ENCODE peak calls at places on chromosome 2, in five cellular contexts. M is body of pancreas, B is A549, S is cardiac muscle cell, O is upper lobe of right lung. Y is an unnamed sample.

GRCh38 chr2:28606986-28607441 is 111.2 kb downstream of the PLB1 start:
- DNase-seq in S (peak), O (no peak), B (peak), M (no peak), Y (no peak)

GRCh38 chr2:234169676-234170075 is 119.2 kb downstream of the SPP2 start:
- DNase-seq in M (no peak), O (no peak), S (no peak), B (no peak), Y (no peak)

GRCh38 chr2:11749646-11750349 is 3.4 kb downstream of the LPIN1 start:
- DNase-seq in S (no peak), B (no peak), O (no peak), M (no peak), Y (no peak)

GRCh38 chr2:156907806-156908205 is 349.7 kb upstream of the GALNT5 start:
- DNase-seq in O (no peak), S (no peak), B (no peak), M (no peak), Y (no peak)

GRCh38 chr2:150230616-150231015 is 256.9 kb downstream of the RND3 start:
- DNase-seq in S (no peak), M (no peak), B (no peak), O (no peak), Y (no peak)

GRCh38 chr2:128469203-128469602 is 150.5 kb upstream of the HS6ST1 start:
- DNase-seq in O (no peak), B (peak), M (no peak), S (no peak), Y (no peak)

GRCh38 chr2:64481665-64482064 is 27.7 kb downstream of the LGALSL start:
- DNase-seq in O (no peak), S (no peak), M (no peak), B (no peak), Y (no peak)

GRCh38 chr2:45067859-45068642 is 58.8 kb upstream of the SIX2 start:
- DNase-seq in M (no peak), B (no peak), S (peak), O (no peak), Y (no peak)

GRCh38 chr2:74515271-74516069 is 1.2 kb downstream of the TLX2 start:
- DNase-seq in B (no peak), S (peak), O (peak), M (no peak), Y (no peak)

GRCh38 chr2:72689579-72690170 is 136.2 kb downstream of the EXOC6B start:
- DNase-seq in M (no peak), B (no peak), O (no peak), S (no peak), Y (no peak)
- TF ChIP-seq CTCF in M (no peak), B (no peak), O (no peak), S (no peak), Y (no peak)

DNA sequence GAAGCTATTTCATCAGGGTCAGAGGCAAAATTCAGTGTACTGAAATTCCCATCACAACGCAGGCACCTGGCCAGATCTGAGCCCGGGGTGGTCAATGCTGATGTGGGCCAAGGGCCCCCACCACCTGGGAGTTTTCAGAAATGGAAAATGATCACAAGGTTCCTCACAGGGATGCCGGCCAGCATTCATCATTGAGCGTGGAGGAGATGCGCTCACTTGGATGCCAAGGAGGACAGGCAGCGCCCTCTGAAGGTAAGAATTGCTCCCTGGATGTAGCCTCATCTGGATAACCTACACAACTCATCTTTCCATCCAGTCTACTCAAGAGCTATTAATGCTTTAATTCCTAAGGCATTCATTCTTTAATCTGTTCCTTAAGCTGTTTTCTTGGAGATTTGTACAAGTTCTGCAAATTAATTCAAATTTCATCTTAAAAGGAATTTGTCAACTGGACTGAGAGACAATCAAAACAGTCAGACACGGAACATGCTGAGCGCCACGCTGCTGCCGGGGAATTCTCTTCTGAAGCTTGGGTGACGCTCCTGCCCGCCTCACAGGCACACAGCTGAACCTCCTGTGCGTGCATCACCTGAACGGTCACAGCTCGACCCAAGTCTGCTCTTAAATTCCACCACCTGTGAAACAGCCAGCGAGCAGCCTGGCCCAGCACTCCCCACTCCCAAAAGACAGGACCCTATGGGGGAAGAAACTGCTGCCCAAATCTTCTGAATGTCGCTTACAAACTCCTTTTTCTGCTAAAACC is 206.7 kb downstream of the HDAC4 start:
- DNase-seq in B (peak), M (peak), O (peak), S (no peak), Y (no peak)
- TF ChIP-seq CTCF in B (peak), M (no peak), O (no peak), S (peak), Y (no peak)

DNA sequence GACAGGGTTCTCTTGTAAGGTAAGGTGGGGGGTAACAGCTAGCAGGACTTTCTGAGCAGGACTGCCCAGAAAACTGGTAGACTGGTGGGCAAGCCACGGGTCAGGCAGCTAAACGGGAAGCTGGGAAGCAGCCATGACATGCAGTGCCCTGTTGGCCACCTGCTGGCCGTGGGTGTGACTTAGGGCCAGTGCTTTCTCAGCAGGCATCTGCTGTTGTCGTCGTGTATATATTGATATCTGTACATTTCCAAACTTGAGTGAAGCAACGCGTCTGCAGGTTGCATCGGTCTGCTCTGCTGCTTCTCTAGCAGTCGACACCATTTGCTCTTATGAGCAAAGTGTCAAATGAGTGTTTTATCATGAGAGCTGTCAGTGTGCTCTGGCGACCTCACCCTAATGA is 31.0 kb downstream of the COA5 start:
- DNase-seq in S (peak), B (no peak), O (no peak), M (no peak), Y (no peak)
- TF ChIP-seq CTCF in S (peak), B (no peak), O (no peak), M (no peak), Y (no peak)

DNA sequence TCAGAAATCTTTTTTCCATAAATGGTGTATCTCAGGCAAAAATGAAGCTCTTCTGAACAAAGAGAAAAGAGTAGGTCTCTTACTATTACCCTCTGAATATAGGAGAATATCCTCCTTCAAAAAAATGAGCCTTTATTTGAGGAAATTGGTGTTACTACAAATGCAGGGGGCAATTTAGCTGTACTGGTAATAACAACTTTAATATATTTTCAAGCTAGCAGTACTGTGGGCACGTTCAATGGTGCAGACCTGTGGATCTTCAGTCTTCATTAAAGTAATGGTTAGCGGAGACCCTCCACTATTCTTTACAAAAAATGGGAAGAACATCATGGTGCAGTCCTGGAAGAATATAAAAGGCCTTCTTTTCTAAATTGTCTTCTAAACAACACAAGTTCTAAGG is 661.3 kb downstream of the TMEM182 start:
- DNase-seq in B (no peak), O (no peak), S (no peak), M (no peak), Y (no peak)
- TF ChIP-seq CTCF in B (no peak), O (no peak), S (no peak), M (no peak), Y (no peak)

DNA sequence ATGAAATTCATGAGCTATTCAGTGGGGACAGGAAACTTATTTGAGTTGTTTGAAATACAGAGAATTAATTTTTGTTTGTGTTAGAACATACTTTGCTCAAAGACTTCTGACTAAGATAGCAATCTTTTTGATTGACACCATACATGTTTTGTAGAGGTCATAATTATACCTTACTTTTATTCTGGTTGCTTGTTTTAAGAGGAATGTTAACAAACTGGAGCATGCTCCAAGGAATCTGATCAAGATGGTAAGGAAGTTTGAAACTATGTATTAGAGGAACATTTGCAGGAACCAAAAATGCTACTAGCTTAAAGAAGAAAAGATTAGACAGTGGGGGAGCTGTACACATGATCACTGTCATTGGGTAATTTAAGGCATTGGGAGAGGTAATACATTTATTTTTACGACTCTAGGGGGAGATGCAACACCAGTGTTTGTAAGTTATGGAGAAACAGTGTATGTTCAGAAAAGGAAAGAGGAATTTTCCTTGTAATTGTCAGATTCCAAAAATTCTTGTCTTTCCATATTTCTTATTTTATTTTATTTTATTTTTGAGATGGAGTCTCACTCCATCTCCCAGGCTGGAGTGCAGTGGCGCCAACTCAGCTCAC is 8.0 kb downstream of the AGFG1 start:
- DNase-seq in O (no peak), B (peak), S (no peak), M (no peak), Y (no peak)
- TF ChIP-seq CTCF in O (peak), B (peak), S (peak), M (no peak), Y (no peak)

DNA sequence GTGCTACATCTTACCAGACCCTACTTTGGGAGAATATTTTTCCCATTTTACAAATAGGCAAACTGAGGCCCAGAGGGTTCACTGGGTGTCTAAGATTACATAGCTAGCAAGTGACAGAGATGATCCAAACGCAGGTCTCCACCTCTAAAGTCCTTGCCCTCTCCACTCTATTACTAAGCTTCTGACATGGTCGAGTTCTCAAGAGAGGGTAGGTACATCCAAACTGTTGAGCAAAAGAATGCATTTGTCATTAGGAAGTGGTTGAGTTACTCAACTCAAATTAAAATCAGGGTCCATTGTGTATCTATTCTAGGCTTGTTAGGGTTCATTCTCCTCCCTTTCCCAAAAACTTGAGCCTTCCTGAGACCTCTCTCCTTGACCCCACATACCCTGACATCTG is 680.6 kb upstream of the FANCL start:
- DNase-seq in O (no peak), S (no peak), B (no peak), M (no peak), Y (no peak)
- TF ChIP-seq CTCF in O (no peak), S (no peak), B (no peak), M (no peak), Y (no peak)

GRCh38 chr2:46644690-46645385 is 165.5 kb downstream of the TMEM247 start:
- DNase-seq in M (no peak), O (no peak), B (peak), S (no peak), Y (no peak)

GRCh38 chr2:46647041-46647440 is 167.7 kb downstream of the TMEM247 start:
- DNase-seq in M (no peak), S (no peak), O (no peak), B (no peak), Y (no peak)

GRCh38 chr2:46645681-46646162 is 166.4 kb downstream of the TMEM247 start:
- DNase-seq in O (no peak), M (no peak), S (peak), B (peak), Y (no peak)

GRCh38 chr2:46643951-46644350 is 164.6 kb downstream of the TMEM247 start:
- DNase-seq in S (no peak), M (no peak), O (no peak), B (no peak), Y (no peak)

DNA sequence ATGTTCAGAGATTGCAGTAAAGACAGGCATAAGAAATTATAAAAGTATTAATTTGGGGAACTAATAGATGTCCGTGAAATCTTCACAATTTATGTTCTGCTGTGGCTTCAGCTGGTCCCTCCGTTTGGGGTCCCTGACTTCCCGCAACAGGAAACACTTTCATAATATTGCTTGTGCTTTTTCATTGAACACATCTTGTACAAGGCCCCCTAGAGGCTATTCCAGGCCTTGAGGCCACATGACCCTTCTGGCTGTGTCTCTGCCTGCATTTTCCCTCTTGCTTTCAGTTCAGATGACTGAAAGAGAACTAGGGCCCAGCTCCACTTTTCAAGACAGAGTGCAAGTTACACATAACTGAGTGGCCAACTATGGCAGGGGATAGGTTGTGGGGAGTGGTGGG is 164.1 kb downstream of the TMEM247 start:
- DNase-seq in O (no peak), B (peak), M (no peak), S (no peak), Y (no peak)
- TF ChIP-seq CTCF in O (no peak), B (peak), M (no peak), S (peak), Y (no peak)

DNA sequence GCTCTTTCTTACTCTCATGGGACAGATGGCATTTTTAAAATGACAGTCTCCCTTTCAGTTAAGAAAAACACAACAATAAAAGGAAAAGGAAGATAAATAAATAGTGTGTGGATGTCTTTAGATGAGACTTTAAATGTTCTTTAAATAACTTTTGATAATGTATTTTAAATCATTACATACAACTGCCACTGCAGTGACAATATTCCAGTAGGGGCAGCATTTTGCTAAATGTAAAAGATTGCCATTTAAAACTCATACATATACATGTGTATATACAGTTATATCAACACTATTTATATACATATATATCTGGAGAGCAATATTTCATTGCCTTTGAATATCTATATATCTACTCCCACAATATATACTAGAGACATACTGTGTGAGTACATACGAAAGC is 90.7 kb downstream of the INO80D start:
- DNase-seq in B (no peak), O (no peak), M (no peak), S (no peak), Y (no peak)
- TF ChIP-seq CTCF in B (peak), O (no peak), M (no peak), S (no peak), Y (no peak)

DNA sequence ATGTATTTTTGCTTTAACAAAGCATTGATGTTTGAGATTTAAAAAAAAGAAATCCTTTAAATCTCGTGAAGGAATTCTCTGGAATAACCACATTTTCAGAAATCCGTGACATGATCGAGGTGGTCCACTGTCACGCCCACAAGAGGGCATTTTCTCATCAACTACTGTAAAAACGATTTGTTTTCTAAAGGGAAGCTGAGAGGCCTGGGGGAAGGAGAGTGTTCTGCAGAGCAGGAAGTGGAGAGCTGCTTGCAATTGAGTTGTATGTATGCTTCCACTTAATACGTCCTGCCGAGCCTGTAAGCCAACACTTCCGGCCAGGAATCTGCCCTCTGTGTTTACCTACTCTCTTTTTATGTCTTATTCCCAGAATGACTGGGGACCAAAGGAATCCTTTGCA is 19.4 kb downstream of the KLHL29 start:
- DNase-seq in O (no peak), M (no peak), B (peak), S (peak), Y (no peak)
- TF ChIP-seq CTCF in O (no peak), M (no peak), B (peak), S (peak), Y (no peak)

DNA sequence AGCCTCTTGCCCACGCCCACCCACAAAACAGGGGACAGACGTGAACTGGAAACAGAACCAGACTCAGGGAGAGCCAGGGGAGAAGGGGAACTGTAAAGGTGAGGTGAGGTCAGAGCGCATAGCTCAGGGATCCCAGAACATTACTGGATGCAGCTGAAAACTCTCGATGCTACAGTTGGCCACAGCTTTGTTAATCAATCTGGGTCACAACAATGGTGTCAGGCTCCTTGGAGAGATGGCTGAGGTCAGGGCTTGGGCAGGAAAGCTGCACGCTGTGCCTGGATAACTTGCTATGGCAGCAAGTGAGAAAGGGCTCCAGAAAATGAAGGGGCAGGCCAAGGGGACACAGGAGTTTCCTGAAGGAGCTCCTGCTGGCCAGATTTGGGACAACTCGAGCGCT is 263.3 kb downstream of the TFCP2L1 start:
- DNase-seq in S (no peak), O (no peak), B (no peak), M (no peak), Y (no peak)
- TF ChIP-seq CTCF in S (no peak), O (no peak), B (no peak), M (no peak), Y (no peak)